ENCODE peak calls at places on chromosome 4, in five cellular contexts. H is HCT116, D is HCEC 1CT, P is NCI-H1092, G is nephron progenitor cell. A is an unnamed sample.

GRCh38 chr4:47852121-47852520 is 14.3 kb upstream of the CORIN start:
- DNase-seq in H (no peak), D (peak), P (no peak), G (no peak), A (no peak)

GRCh38 chr4:107034982-107035710 is 967 bp downstream of the DKK2 start:
- DNase-seq in H (no peak), D (no peak), P (no peak), G (peak), A (no peak)

GRCh38 chr4:53990641-53991040 is 73.8 kb downstream of the CHIC2 start:
- DNase-seq in H (no peak), D (no peak), P (no peak), G (no peak), A (no peak)

GRCh38 chr4:153759407-153760226 is at the start of gene RNF175:
- DNase-seq in H (no peak), D (no peak), P (no peak), G (peak), A (no peak)

GRCh38 chr4:40672528-40673522 is 43.2 kb upstream of the RBM47 start:
- DNase-seq in H (peak), D (peak), P (no peak), G (no peak), A (peak)

GRCh38 chr4:43754566-43754965 is 694.0 kb downstream of the KCTD8 start:
- DNase-seq in H (no peak), D (no peak), P (no peak), G (no peak), A (no peak)

GRCh38 chr4:85028910-85029309 is 62.4 kb upstream of the WDFY3 start:
- DNase-seq in H (no peak), D (no peak), P (peak), G (no peak), A (no peak)

GRCh38 chr4:181952478-181952877 is 290.7 kb upstream of the TENM3 start:
- DNase-seq in H (no peak), D (peak), P (no peak), G (no peak), A (peak)

GRCh38 chr4:185242749-185243533 is 33.5 kb downstream of the SNX25 start:
- DNase-seq in H (no peak), D (no peak), P (no peak), G (no peak), A (no peak)

A was measured in SJCRH30.